ENCODE peak calls at places on chromosomes 6 and 20, in ten cellular contexts. S is activated naive CD8-positive, alpha-beta T cell treated with anti-CD3 and anti-CD28 coated beads, Interleukin-2, amount 10 ng/mL, durations not matched to agents 7 days and 5 days; K is lower lobe of right lung; I is activated T-cell treated with anti-CD3 and anti-CD28 coated beads, Interleukin-2, amount 50 U/mL, for 4 hours; G is heart left ventricle; E is aorta; Q is natural killer cell; C is foreskin keratinocyte; N is mucosa of descending colon; H is left cardiac atrium. V is an unnamed sample.

GRCh38 chr6:37442416-37443218 is 9.6 kb downstream of the CMTR1 start:
- ATAC-seq in S (no peak), K (no peak), I (peak), G (peak), E (peak), Q (peak), C (no peak), N (peak), H (peak), V (no peak)

GRCh38 chr6:32689531-32690505 is 23.4 kb upstream of the HLA-DQB1 start:
- ATAC-seq in S (no peak), K (peak), I (no peak), G (no peak), E (no peak), Q (no peak), C (no peak), N (peak), H (no peak), V (no peak)

GRCh38 chr6:134217110-134217509 is 100.8 kb downstream of the SGK1 start:
- ATAC-seq in S (no peak), K (peak), I (no peak), G (no peak), E (no peak), Q (no peak), C (no peak), N (no peak), H (no peak), V (no peak)

GRCh38 chr20:45822863-45823262 is 4.2 kb downstream of the TNNC2 start:
- ATAC-seq in S (no peak), K (peak), I (peak), G (no peak), E (no peak), Q (no peak), C (peak), N (peak), H (no peak), V (peak)

GRCh38 chr20:31368301-31368700 is at the start of gene DEFB118:
- ATAC-seq in S (no peak), K (no peak), I (no peak), G (no peak), E (no peak), Q (no peak), C (no peak), N (no peak), H (no peak), V (no peak)

GRCh38 chr20:53859684-53860083 is 210.7 kb downstream of the BCAS1 start:
- ATAC-seq in S (no peak), K (peak), I (no peak), G (peak), E (no peak), Q (no peak), C (no peak), N (peak), H (peak), V (peak)

GRCh38 chr6:3267162-3267561 is 8.4 kb downstream of the PSMG4 start:
- ATAC-seq in S (no peak), K (no peak), I (no peak), G (no peak), E (no peak), Q (no peak), C (no peak), N (no peak), H (no peak), V (no peak)

GRCh38 chr6:149077208-149077607 is 240.3 kb upstream of the TAB2 start:
- ATAC-seq in S (no peak), K (no peak), I (peak), G (no peak), E (no peak), Q (no peak), C (no peak), N (no peak), H (no peak), V (no peak)

GRCh38 chr6:29813066-29813465 is 14.6 kb upstream of the HLA-G start:
- ATAC-seq in S (no peak), K (peak), I (no peak), G (no peak), E (no peak), Q (no peak), C (no peak), N (no peak), H (no peak), V (no peak)

GRCh38 chr20:32922466-32922865 is 63.7 kb downstream of the EFCAB8 start:
- ATAC-seq in S (no peak), K (no peak), I (no peak), G (no peak), E (no peak), Q (no peak), C (no peak), N (no peak), H (no peak), V (no peak)

GRCh38 chr20:50632701-50633100 is 58.6 kb downstream of the RIPOR3 start:
- ATAC-seq in S (no peak), K (no peak), I (no peak), G (no peak), E (no peak), Q (no peak), C (no peak), N (no peak), H (no peak), V (no peak)

GRCh38 chr6:169800668-169801395 is 49.4 kb downstream of the ERMARD start:
- ATAC-seq in S (no peak), K (peak), I (no peak), G (no peak), E (no peak), Q (no peak), C (peak), N (peak), H (peak), V (peak)

GRCh38 chr6:23589811-23590210 is 536.2 kb upstream of the NRSN1 start:
- ATAC-seq in S (no peak), K (no peak), I (no peak), G (no peak), E (no peak), Q (no peak), C (no peak), N (no peak), H (no peak), V (no peak)

GRCh38 chr20:38201356-38201755 is 36.3 kb upstream of the TGM2 start:
- ATAC-seq in S (no peak), K (peak), I (no peak), G (no peak), E (no peak), Q (no peak), C (peak), N (peak), H (no peak), V (no peak)